ENCODE peak calls at places on chromosomes 3 and 15, in seven cellular contexts. P is ELR, C is ELF-1, D is AG20443, T is T-helper 1 cell, L is left cardiac atrium, Y is amniotic stem cell. I is an unnamed sample.

GRCh38 chr3:112338021-112338726 is 5.2 kb downstream of the CD200 start:
- DNase-seq in P (peak), C (no peak), D (no peak), T (no peak), L (no peak), Y (no peak), I (peak)

GRCh38 chr3:179149951-179150350 is 1.8 kb downstream of the PIK3CA start:
- DNase-seq in P (peak), C (no peak), D (no peak), T (no peak), L (no peak), Y (no peak), I (no peak)

GRCh38 chr15:49946681-49947080 is 172.4 kb downstream of the ATP8B4 start:
- DNase-seq in P (no peak), C (no peak), D (no peak), T (no peak), L (no peak), Y (no peak), I (no peak)

GRCh38 chr15:89593018-89593417 is 17.7 kb downstream of the TICRR start:
- DNase-seq in P (no peak), C (no peak), D (no peak), T (no peak), L (no peak), Y (no peak), I (no peak)

GRCh38 chr15:41336549-41336948 is 3.9 kb downstream of the NUSAP1 start:
- DNase-seq in P (no peak), C (no peak), D (no peak), T (no peak), L (no peak), Y (no peak), I (no peak)

GRCh38 chr15:59245583-59245982 is 38.9 kb downstream of the LDHAL6B start:
- DNase-seq in P (no peak), C (no peak), D (no peak), T (no peak), L (no peak), Y (no peak), I (no peak)

GRCh38 chr3:169812844-169813677 is at the start of the genes LRRC34 and LRRIQ4:
- DNase-seq in P (peak), C (peak), D (peak), T (peak), L (peak), Y (no peak), I (peak)

GRCh38 chr15:80694624-80695098 is 449 bp upstream of the ABHD17C start:
- DNase-seq in P (peak), C (no peak), D (peak), T (peak), L (peak), Y (no peak), I (peak)

GRCh38 chr15:96323250-96324162 is 7.0 kb upstream of the NR2F2 start:
- DNase-seq in P (no peak), C (peak), D (no peak), T (no peak), L (no peak), Y (no peak), I (peak)

GRCh38 chr3:16849240-16849639 is 35.5 kb upstream of the PLCL2 start:
- DNase-seq in P (no peak), C (no peak), D (no peak), T (peak), L (peak), Y (no peak), I (peak)

GRCh38 chr3:34582054-34582453 is 783.6 kb downstream of the PDCD6IP start:
- DNase-seq in P (no peak), C (no peak), D (no peak), T (no peak), L (no peak), Y (no peak), I (no peak)

GRCh38 chr3:14962762-14963161 is 15.4 kb downstream of the NR2C2 start:
- DNase-seq in P (peak), C (no peak), D (peak), T (no peak), L (no peak), Y (no peak), I (peak)

GRCh38 chr15:81380668-81381067 is 6.7 kb upstream of the TMC3 start:
- DNase-seq in P (no peak), C (no peak), D (no peak), T (no peak), L (no peak), Y (no peak), I (no peak)

GRCh38 chr3:175187586-175187985 is 328.5 kb downstream of the NAALADL2 start:
- DNase-seq in P (no peak), C (no peak), D (peak), T (no peak), L (no peak), Y (no peak), I (peak)

GRCh38 chr3:39473452-39474125 is 6.1 kb downstream of the MOBP start:
- DNase-seq in P (no peak), C (peak), D (no peak), T (no peak), L (no peak), Y (no peak), I (no peak)

GRCh38 chr3:144363856-144364255 is 392.2 kb downstream of the DIPK2A start:
- DNase-seq in P (no peak), C (no peak), D (no peak), T (no peak), L (no peak), Y (no peak), I (no peak)

GRCh38 chr3:187726564-187726963 is 18.7 kb downstream of the BCL6 start:
- DNase-seq in P (no peak), C (no peak), D (no peak), T (no peak), L (no peak), Y (no peak), I (no peak)

I was measured in astrocyte.